ENCODE peak calls at places on chromosomes 16 and 17, in ten cellular contexts. One of them, this sample, is unnamed.

GRCh38 chr16:67164599-67165061 is at the start of gene HSF4:
- DNase-seq in fibroblast of pulmonary artery: no peak
- DNase-seq in progenitor cell of endocrine pancreas: no peak
- DNase-seq in omental fat pad: no peak
- DNase-seq in AG04450: no peak
- DNase-seq in astrocyte of the cerebellum: no peak
- DNase-seq in K562: peak
- DNase-seq in tibial nerve: no peak
- DNase-seq in IMR-90: no peak
- DNase-seq in GM10248: no peak
- DNase-seq in this sample: peak

GRCh38 chr16:11424118-11424460 is 78.8 kb downstream of the RMI2 start:
- DNase-seq in fibroblast of pulmonary artery: no peak
- DNase-seq in progenitor cell of endocrine pancreas: no peak
- DNase-seq in omental fat pad: no peak
- DNase-seq in AG04450: no peak
- DNase-seq in astrocyte of the cerebellum: no peak
- DNase-seq in K562: no peak
- DNase-seq in tibial nerve: no peak
- DNase-seq in IMR-90: no peak
- DNase-seq in GM10248: no peak
- DNase-seq in this sample: no peak

GRCh38 chr17:66724581-66725341 is 110.2 kb upstream of the CACNG5 start:
- DNase-seq in fibroblast of pulmonary artery: peak
- DNase-seq in progenitor cell of endocrine pancreas: no peak
- DNase-seq in omental fat pad: no peak
- DNase-seq in AG04450: no peak
- DNase-seq in astrocyte of the cerebellum: peak
- DNase-seq in K562: no peak
- DNase-seq in tibial nerve: no peak
- DNase-seq in IMR-90: peak
- DNase-seq in GM10248: no peak
- DNase-seq in this sample: peak

GRCh38 chr16:4701791-4702465 is 8.6 kb downstream of the NUDT16L1 start:
- DNase-seq in fibroblast of pulmonary artery: no peak
- DNase-seq in progenitor cell of endocrine pancreas: no peak
- DNase-seq in omental fat pad: no peak
- DNase-seq in AG04450: no peak
- DNase-seq in astrocyte of the cerebellum: no peak
- DNase-seq in K562: no peak
- DNase-seq in tibial nerve: no peak
- DNase-seq in IMR-90: no peak
- DNase-seq in GM10248: no peak
- DNase-seq in this sample: no peak

GRCh38 chr16:84234656-84235285 is 5.0 kb downstream of the KCNG4 start:
- DNase-seq in fibroblast of pulmonary artery: peak
- DNase-seq in progenitor cell of endocrine pancreas: no peak
- DNase-seq in omental fat pad: no peak
- DNase-seq in AG04450: no peak
- DNase-seq in astrocyte of the cerebellum: no peak
- DNase-seq in K562: no peak
- DNase-seq in tibial nerve: no peak
- DNase-seq in IMR-90: no peak
- DNase-seq in GM10248: no peak
- DNase-seq in this sample: no peak

GRCh38 chr17:32518856-32519768 is 32.3 kb downstream of the CDK5R1 start:
- DNase-seq in fibroblast of pulmonary artery: no peak
- DNase-seq in progenitor cell of endocrine pancreas: peak
- DNase-seq in omental fat pad: no peak
- DNase-seq in AG04450: no peak
- DNase-seq in astrocyte of the cerebellum: no peak
- DNase-seq in K562: no peak
- DNase-seq in tibial nerve: no peak
- DNase-seq in IMR-90: no peak
- DNase-seq in GM10248: peak
- DNase-seq in this sample: peak

GRCh38 chr17:49928826-49929475 is 40.0 kb upstream of the DLX4 start:
- DNase-seq in fibroblast of pulmonary artery: no peak
- DNase-seq in progenitor cell of endocrine pancreas: no peak
- DNase-seq in omental fat pad: no peak
- DNase-seq in AG04450: no peak
- DNase-seq in astrocyte of the cerebellum: no peak
- DNase-seq in K562: no peak
- DNase-seq in tibial nerve: no peak
- DNase-seq in IMR-90: peak
- DNase-seq in GM10248: no peak
- DNase-seq in this sample: no peak

GRCh38 chr16:75267631-75268264 is 16.3 kb upstream of the BCAR1 start:
- DNase-seq in fibroblast of pulmonary artery: no peak
- DNase-seq in progenitor cell of endocrine pancreas: no peak
- DNase-seq in omental fat pad: no peak
- DNase-seq in AG04450: no peak
- DNase-seq in astrocyte of the cerebellum: no peak
- DNase-seq in K562: no peak
- DNase-seq in tibial nerve: no peak
- DNase-seq in IMR-90: peak
- DNase-seq in GM10248: no peak
- DNase-seq in this sample: peak

GRCh38 chr16:88775825-88776224 is 9.2 kb downstream of the PIEZO1 start:
- DNase-seq in fibroblast of pulmonary artery: no peak
- DNase-seq in progenitor cell of endocrine pancreas: no peak
- DNase-seq in omental fat pad: no peak
- DNase-seq in AG04450: no peak
- DNase-seq in astrocyte of the cerebellum: no peak
- DNase-seq in K562: no peak
- DNase-seq in tibial nerve: no peak
- DNase-seq in IMR-90: no peak
- DNase-seq in GM10248: no peak
- DNase-seq in this sample: no peak

GRCh38 chr16:10791048-10791447 is 27.5 kb downstream of the TVP23A start:
- DNase-seq in fibroblast of pulmonary artery: no peak
- DNase-seq in progenitor cell of endocrine pancreas: no peak
- DNase-seq in omental fat pad: no peak
- DNase-seq in AG04450: no peak
- DNase-seq in astrocyte of the cerebellum: no peak
- DNase-seq in K562: no peak
- DNase-seq in tibial nerve: no peak
- DNase-seq in IMR-90: no peak
- DNase-seq in GM10248: peak
- DNase-seq in this sample: no peak

GRCh38 chr17:45090711-45091110 is 29.6 kb downstream of the NMT1 start:
- DNase-seq in fibroblast of pulmonary artery: no peak
- DNase-seq in progenitor cell of endocrine pancreas: no peak
- DNase-seq in omental fat pad: no peak
- DNase-seq in AG04450: no peak
- DNase-seq in astrocyte of the cerebellum: no peak
- DNase-seq in K562: no peak
- DNase-seq in tibial nerve: no peak
- DNase-seq in IMR-90: peak
- DNase-seq in GM10248: no peak
- DNase-seq in this sample: no peak

GRCh38 chr16:66521951-66522771 is 27.8 kb downstream of the TK2 start:
- DNase-seq in fibroblast of pulmonary artery: peak
- DNase-seq in progenitor cell of endocrine pancreas: no peak
- DNase-seq in omental fat pad: no peak
- DNase-seq in AG04450: no peak
- DNase-seq in astrocyte of the cerebellum: peak
- DNase-seq in K562: peak
- DNase-seq in tibial nerve: no peak
- DNase-seq in IMR-90: peak
- DNase-seq in GM10248: peak
- DNase-seq in this sample: peak

GRCh38 chr17:66301864-66302741 is at the start of gene PRKCA:
- DNase-seq in fibroblast of pulmonary artery: peak
- DNase-seq in progenitor cell of endocrine pancreas: peak
- DNase-seq in omental fat pad: peak
- DNase-seq in AG04450: no peak
- DNase-seq in astrocyte of the cerebellum: no peak
- DNase-seq in K562: peak
- DNase-seq in tibial nerve: peak
- DNase-seq in IMR-90: peak
- DNase-seq in GM10248: peak
- DNase-seq in this sample: peak

GRCh38 chr17:82351254-82351712 is 7.8 kb upstream of the TEX19 start:
- DNase-seq in fibroblast of pulmonary artery: no peak
- DNase-seq in progenitor cell of endocrine pancreas: no peak
- DNase-seq in omental fat pad: no peak
- DNase-seq in AG04450: no peak
- DNase-seq in astrocyte of the cerebellum: no peak
- DNase-seq in K562: no peak
- DNase-seq in tibial nerve: no peak
- DNase-seq in IMR-90: no peak
- DNase-seq in GM10248: no peak
- DNase-seq in this sample: no peak

GRCh38 chr17:82351713-82352488 is 7.1 kb upstream of the TEX19 start:
- DNase-seq in fibroblast of pulmonary artery: peak
- DNase-seq in progenitor cell of endocrine pancreas: peak
- DNase-seq in omental fat pad: peak
- DNase-seq in AG04450: peak
- DNase-seq in astrocyte of the cerebellum: peak
- DNase-seq in K562: peak
- DNase-seq in tibial nerve: peak
- DNase-seq in IMR-90: peak
- DNase-seq in GM10248: peak
- DNase-seq in this sample: peak

GRCh38 chr17:82348866-82349265 is 10.2 kb upstream of the TEX19 start:
- DNase-seq in fibroblast of pulmonary artery: no peak
- DNase-seq in progenitor cell of endocrine pancreas: no peak
- DNase-seq in omental fat pad: no peak
- DNase-seq in AG04450: no peak
- DNase-seq in astrocyte of the cerebellum: no peak
- DNase-seq in K562: no peak
- DNase-seq in tibial nerve: no peak
- DNase-seq in IMR-90: no peak
- DNase-seq in GM10248: no peak
- DNase-seq in this sample: no peak

GRCh38 chr17:82349287-82349701 is 9.8 kb upstream of the TEX19 start:
- DNase-seq in fibroblast of pulmonary artery: peak
- DNase-seq in progenitor cell of endocrine pancreas: no peak
- DNase-seq in omental fat pad: no peak
- DNase-seq in AG04450: no peak
- DNase-seq in astrocyte of the cerebellum: no peak
- DNase-seq in K562: no peak
- DNase-seq in tibial nerve: no peak
- DNase-seq in IMR-90: no peak
- DNase-seq in GM10248: no peak
- DNase-seq in this sample: no peak

GRCh38 chr17:82350182-82351030 is 8.6 kb upstream of the TEX19 start:
- DNase-seq in fibroblast of pulmonary artery: no peak
- DNase-seq in progenitor cell of endocrine pancreas: no peak
- DNase-seq in omental fat pad: no peak
- DNase-seq in AG04450: no peak
- DNase-seq in astrocyte of the cerebellum: no peak
- DNase-seq in K562: peak
- DNase-seq in tibial nerve: no peak
- DNase-seq in IMR-90: no peak
- DNase-seq in GM10248: no peak
- DNase-seq in this sample: no peak
- TF ChIP-seq CTCF in fibroblast of pulmonary artery: no peak
- TF ChIP-seq CTCF in progenitor cell of endocrine pancreas: no peak
- TF ChIP-seq CTCF in omental fat pad: no peak
- TF ChIP-seq CTCF in AG04450: no peak
- TF ChIP-seq CTCF in astrocyte of the cerebellum: no peak
- TF ChIP-seq CTCF in K562: peak
- TF ChIP-seq CTCF in tibial nerve: no peak
- TF ChIP-seq CTCF in IMR-90: no peak
- TF ChIP-seq CTCF in GM10248: peak
- TF ChIP-seq CTCF in this sample: no peak

GRCh38 chr16:9499921-9500593 is 408.6 kb downstream of the HAPSTR1 start:
- DNase-seq in fibroblast of pulmonary artery: no peak
- DNase-seq in progenitor cell of endocrine pancreas: no peak
- DNase-seq in omental fat pad: no peak
- DNase-seq in AG04450: no peak
- DNase-seq in astrocyte of the cerebellum: no peak
- DNase-seq in K562: no peak
- DNase-seq in tibial nerve: no peak
- DNase-seq in IMR-90: no peak
- DNase-seq in GM10248: no peak
- DNase-seq in this sample: peak
- TF ChIP-seq CTCF in fibroblast of pulmonary artery: no peak
- TF ChIP-seq CTCF in progenitor cell of endocrine pancreas: no peak
- TF ChIP-seq CTCF in omental fat pad: no peak
- TF ChIP-seq CTCF in AG04450: no peak
- TF ChIP-seq CTCF in astrocyte of the cerebellum: no peak
- TF ChIP-seq CTCF in K562: no peak
- TF ChIP-seq CTCF in tibial nerve: no peak
- TF ChIP-seq CTCF in IMR-90: no peak
- TF ChIP-seq CTCF in GM10248: no peak
- TF ChIP-seq CTCF in this sample: peak

GRCh38 chr17:80474231-80474932 is 2.0 kb downstream of the NPTX1 start:
- DNase-seq in fibroblast of pulmonary artery: peak
- DNase-seq in progenitor cell of endocrine pancreas: no peak
- DNase-seq in omental fat pad: no peak
- DNase-seq in AG04450: no peak
- DNase-seq in astrocyte of the cerebellum: no peak
- DNase-seq in K562: peak
- DNase-seq in tibial nerve: no peak
- DNase-seq in IMR-90: peak
- DNase-seq in GM10248: no peak
- DNase-seq in this sample: no peak
- TF ChIP-seq CTCF in fibroblast of pulmonary artery: peak
- TF ChIP-seq CTCF in progenitor cell of endocrine pancreas: no peak
- TF ChIP-seq CTCF in omental fat pad: no peak
- TF ChIP-seq CTCF in AG04450: peak
- TF ChIP-seq CTCF in astrocyte of the cerebellum: peak
- TF ChIP-seq CTCF in K562: no peak
- TF ChIP-seq CTCF in tibial nerve: no peak
- TF ChIP-seq CTCF in IMR-90: peak
- TF ChIP-seq CTCF in GM10248: no peak
- TF ChIP-seq CTCF in this sample: no peak

GRCh38 chr17:65196617-65197016 is 59.4 kb downstream of the RGS9 start:
- DNase-seq in fibroblast of pulmonary artery: no peak
- DNase-seq in progenitor cell of endocrine pancreas: no peak
- DNase-seq in omental fat pad: no peak
- DNase-seq in AG04450: no peak
- DNase-seq in astrocyte of the cerebellum: no peak
- DNase-seq in K562: no peak
- DNase-seq in tibial nerve: no peak
- DNase-seq in IMR-90: no peak
- DNase-seq in GM10248: no peak
- DNase-seq in this sample: no peak
- TF ChIP-seq CTCF in fibroblast of pulmonary artery: no peak
- TF ChIP-seq CTCF in progenitor cell of endocrine pancreas: no peak
- TF ChIP-seq CTCF in omental fat pad: no peak
- TF ChIP-seq CTCF in AG04450: no peak
- TF ChIP-seq CTCF in astrocyte of the cerebellum: no peak
- TF ChIP-seq CTCF in K562: no peak
- TF ChIP-seq CTCF in tibial nerve: no peak
- TF ChIP-seq CTCF in IMR-90: no peak
- TF ChIP-seq CTCF in GM10248: no peak
- TF ChIP-seq CTCF in this sample: no peak

GRCh38 chr17:17462048-17462824 is 14.6 kb upstream of the MED9 start:
- DNase-seq in fibroblast of pulmonary artery: no peak
- DNase-seq in progenitor cell of endocrine pancreas: no peak
- DNase-seq in omental fat pad: no peak
- DNase-seq in AG04450: no peak
- DNase-seq in astrocyte of the cerebellum: no peak
- DNase-seq in K562: no peak
- DNase-seq in tibial nerve: no peak
- DNase-seq in IMR-90: peak
- DNase-seq in GM10248: no peak
- DNase-seq in this sample: no peak
- TF ChIP-seq CTCF in fibroblast of pulmonary artery: no peak
- TF ChIP-seq CTCF in progenitor cell of endocrine pancreas: no peak
- TF ChIP-seq CTCF in omental fat pad: no peak
- TF ChIP-seq CTCF in AG04450: no peak
- TF ChIP-seq CTCF in astrocyte of the cerebellum: no peak
- TF ChIP-seq CTCF in K562: no peak
- TF ChIP-seq CTCF in tibial nerve: no peak
- TF ChIP-seq CTCF in IMR-90: no peak
- TF ChIP-seq CTCF in GM10248: no peak
- TF ChIP-seq CTCF in this sample: no peak

GRCh38 chr16:77683845-77684526 is 38.3 kb upstream of the NUDT7 start:
- DNase-seq in fibroblast of pulmonary artery: no peak
- DNase-seq in progenitor cell of endocrine pancreas: no peak
- DNase-seq in omental fat pad: no peak
- DNase-seq in AG04450: no peak
- DNase-seq in astrocyte of the cerebellum: no peak
- DNase-seq in K562: no peak
- DNase-seq in tibial nerve: no peak
- DNase-seq in IMR-90: no peak
- DNase-seq in GM10248: no peak
- DNase-seq in this sample: no peak
- TF ChIP-seq CTCF in fibroblast of pulmonary artery: no peak
- TF ChIP-seq CTCF in progenitor cell of endocrine pancreas: no peak
- TF ChIP-seq CTCF in omental fat pad: no peak
- TF ChIP-seq CTCF in AG04450: no peak
- TF ChIP-seq CTCF in astrocyte of the cerebellum: no peak
- TF ChIP-seq CTCF in K562: no peak
- TF ChIP-seq CTCF in tibial nerve: no peak
- TF ChIP-seq CTCF in IMR-90: no peak
- TF ChIP-seq CTCF in GM10248: no peak
- TF ChIP-seq CTCF in this sample: no peak